ENCODE peak calls at places on chromosomes 3 and 15, in seven cellular contexts. L is upper lobe of right lung, G is foreskin fibroblast, H is suprapubic skin, O is heart left ventricle, S is fibroblast of the aortic adventitia, A is fibroblast of mammary gland. B is an unnamed sample.

GRCh38 chr15:92650966-92651365 is 4.6 kb downstream of the FAM174B start:
- DNase-seq in O (no peak), L (no peak), H (no peak), G (no peak), A (no peak), S (no peak), B (no peak)

GRCh38 chr3:14440531-14441239 is 38.3 kb downstream of the SLC6A6 start:
- DNase-seq in A (no peak), H (no peak), O (no peak), L (no peak), G (no peak), S (no peak), B (peak)

GRCh38 chr3:52091566-52092290 is 35.4 kb upstream of the DUSP7 start:
- DNase-seq in A (peak), S (peak), H (no peak), G (no peak), O (peak), L (peak), B (no peak)

GRCh38 chr3:46370784-46371183 is at the start of gene CCR5:
- DNase-seq in L (no peak), A (no peak), G (no peak), O (no peak), S (peak), H (no peak), B (peak)

GRCh38 chr3:75906555-75907112 is 121.3 kb upstream of the ZNF717 start:
- DNase-seq in H (no peak), S (no peak), A (no peak), O (no peak), L (peak), G (peak), B (peak)

GRCh38 chr3:24288538-24289236 is 206.0 kb downstream of the THRB start:
- DNase-seq in O (peak), A (peak), G (no peak), L (no peak), H (no peak), S (peak), B (no peak)

GRCh38 chr15:54082836-54083492 is 104.7 kb downstream of the UNC13C start:
- DNase-seq in H (no peak), S (peak), O (no peak), L (no peak), G (no peak), A (peak), B (peak)

GRCh38 chr15:77980094-77980493 is 97.4 kb downstream of the TBC1D2B start:
- DNase-seq in A (no peak), O (no peak), L (no peak), H (peak), S (no peak), G (no peak), B (no peak)

GRCh38 chr3:126399348-126399730 is 4.6 kb downstream of the CFAP100 start:
- DNase-seq in A (no peak), G (no peak), O (no peak), H (no peak), L (no peak), S (no peak), B (no peak)

GRCh38 chr3:169841171-169841570 is 28.5 kb upstream of the LRRC34 start:
- DNase-seq in O (no peak), H (no peak), A (no peak), L (no peak), G (no peak), S (peak), B (no peak)

GRCh38 chr3:124260206-124260915 is 268.4 kb upstream of the ROPN1 start:
- DNase-seq in O (peak), S (peak), A (peak), H (no peak), G (peak), L (no peak), B (peak)

GRCh38 chr3:60756636-60757035 is 494.6 kb downstream of the FHIT start:
- DNase-seq in A (no peak), H (no peak), O (no peak), L (no peak), S (no peak), G (no peak), B (no peak)

GRCh38 chr15:67945951-67946700 is 106.3 kb upstream of the RNU6-1 start:
- DNase-seq in L (no peak), O (no peak), H (no peak), S (peak), A (peak), G (peak), B (peak)

GRCh38 chr3:65436580-65436979 is 602.1 kb downstream of the MAGI1 start:
- DNase-seq in O (no peak), G (no peak), S (no peak), L (no peak), H (no peak), A (peak), B (peak)

DNA sequence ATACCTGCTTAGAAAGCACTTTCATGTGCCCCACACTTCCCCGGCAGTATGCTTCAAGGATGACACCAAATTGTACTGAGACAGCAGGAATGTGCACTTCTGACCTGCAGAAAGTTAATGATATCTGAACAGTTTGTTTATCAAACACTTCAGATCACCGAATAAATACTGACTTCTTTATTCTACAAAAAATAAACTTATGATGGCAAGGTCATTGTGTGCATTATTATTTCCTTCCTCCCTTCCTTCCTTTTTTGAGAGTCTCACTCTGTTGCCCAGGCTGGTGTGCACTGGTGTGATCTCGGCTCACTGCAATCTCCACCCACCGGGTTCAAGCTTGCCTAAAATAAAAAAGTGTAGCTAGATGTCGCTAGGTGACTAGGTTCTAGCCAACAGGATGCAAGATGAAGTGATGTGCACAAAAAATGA is 80.3 kb downstream of the FAIM start:
- DNase-seq in G (no peak), L (no peak), A (no peak), S (no peak), H (no peak), O (no peak), B (peak)
- TF ChIP-seq CTCF in G (no peak), L (no peak), A (no peak), S (no peak), H (no peak), O (no peak), B (no peak)

GRCh38 chr3:138862531-138862923 is 27.8 kb upstream of the PIK3CB start:
- DNase-seq in H (no peak), S (no peak), G (no peak), O (no peak), L (no peak), A (peak), B (peak)
- H3K4me3 ChIP-seq in H (peak), S (no peak), G (no peak), O (no peak), L (no peak), A (no peak), B (no peak)

GRCh38 chr3:141793476-141794260 is 30.5 kb downstream of the GRK7 start:
- DNase-seq in G (no peak), H (no peak), O (no peak), S (no peak), A (no peak), L (no peak), B (no peak)
- TF ChIP-seq CTCF in G (no peak), H (no peak), O (no peak), S (no peak), A (no peak), L (no peak), B (peak)

GRCh38 chr15:72196409-72197044 is 1.1 kb downstream of the GRAMD2A start:
- DNase-seq in O (no peak), L (no peak), G (no peak), A (no peak), S (no peak), H (no peak), B (peak)

GRCh38 chr15:72198410-72199270 is 1.1 kb upstream of the GRAMD2A start:
- DNase-seq in H (no peak), O (no peak), L (no peak), G (no peak), S (no peak), A (no peak), B (no peak)

GRCh38 chr15:72197045-72197459 is 535 bp downstream of the GRAMD2A start:
- DNase-seq in H (no peak), L (no peak), A (no peak), S (no peak), G (no peak), O (no peak), B (no peak)

GRCh38 chr15:72199721-72200212 is 2.2 kb upstream of the GRAMD2A start:
- DNase-seq in H (peak), S (peak), O (peak), G (peak), A (peak), L (peak), B (peak)

GRCh38 chr15:72197460-72198409 is at the start of gene GRAMD2A:
- DNase-seq in O (no peak), A (peak), S (no peak), L (peak), H (no peak), G (peak), B (peak)
- H3K4me3 ChIP-seq in O (peak), A (peak), S (peak), L (peak), H (peak), G (no peak), B (peak)

GRCh38 chr3:185937689-185938374 is at the start of gene TRA2B:
- DNase-seq in S (peak), G (peak), L (peak), O (peak), A (peak), H (peak), B (peak)
- TF ChIP-seq CTCF in S (peak), G (no peak), L (peak), O (peak), A (peak), H (peak), B (peak)